ENCODE peak calls at places on chromosomes 11 and 22, in eight cellular contexts. I is CD8-positive, alpha-beta memory T cell; A is effector memory CD4-positive, alpha-beta T cell; K is heart right ventricle; E is GM23338; Y is mammary epithelial cell; C is breast epithelium; G is colonic mucosa. F is an unnamed sample.

GRCh38 chr11:76661835-76662434 is 8.6 kb downstream of the LRRC32 start:
- DNase-seq in A (no peak), I (no peak), Y (no peak), C (no peak), G (no peak), K (no peak), E (no peak), F (no peak)

GRCh38 chr11:45337583-45338360 is 51.6 kb upstream of the SYT13 start:
- DNase-seq in C (no peak), Y (peak; percentile 50), E (no peak), G (no peak), A (no peak), K (no peak), I (no peak), F (no peak)

GRCh38 chr11:69335010-69335409 is 41.1 kb downstream of the MYEOV start:
- DNase-seq in Y (no peak), A (no peak), E (no peak), G (peak; percentile 11), I (no peak), C (no peak), K (no peak), F (no peak)

GRCh38 chr11:117430293-117430955 is 102.8 kb downstream of the CEP164 start:
- DNase-seq in Y (no peak), A (no peak), E (no peak), K (no peak), C (no peak), G (no peak), I (no peak), F (no peak)

GRCh38 chr11:73367482-73368024 is 8.6 kb upstream of the RELT start:
- DNase-seq in G (no peak), A (no peak), Y (no peak), E (no peak), I (no peak), C (no peak), K (no peak), F (no peak)

GRCh38 chr11:116580828-116581227 is 192.0 kb downstream of the BUD13 start:
- DNase-seq in I (no peak), G (no peak), K (no peak), A (no peak), E (peak; percentile 95), Y (no peak), C (no peak), F (no peak)

GRCh38 chr22:32324505-32325415 is 32.9 kb upstream of the RFPL3 start:
- DNase-seq in A (no peak), G (no peak), I (no peak), E (no peak), K (no peak), Y (no peak), C (no peak), F (no peak)

GRCh38 chr11:409008-409599 is 5.7 kb downstream of the SIGIRR start:
- DNase-seq in E (no peak), C (no peak), I (no peak), Y (no peak), G (no peak), K (no peak), A (no peak), F (no peak)

GRCh38 chr11:47233989-47234668 is 14.5 kb downstream of the ACP2 start:
- DNase-seq in I (no peak), K (peak; percentile 25), G (no peak), A (no peak), C (no peak), Y (peak; percentile 52), E (peak; percentile 68), F (no peak)

GRCh38 chr11:18091731-18092130 is 14.2 kb downstream of the SAAL1 start:
- DNase-seq in A (no peak), E (no peak), C (no peak), Y (peak; percentile 8), K (no peak), G (no peak), I (no peak), F (no peak)

GRCh38 chr22:22228421-22228820 is 16.2 kb upstream of the VPREB1 start:
- DNase-seq in C (no peak), G (no peak), E (no peak), I (no peak), A (no peak), Y (no peak), K (no peak), F (no peak)

GRCh38 chr11:94130589-94131362 is 2.1 kb downstream of the PANX1 start:
- DNase-seq in I (no peak), A (no peak), E (no peak), G (no peak), C (no peak), K (no peak), Y (peak; percentile 64), F (no peak)

GRCh38 chr11:61885166-61885778 is 6.1 kb downstream of the FADS3 start:
- DNase-seq in Y (no peak), E (no peak), G (no peak), K (no peak), A (no peak), I (no peak), C (no peak), F (no peak)

GRCh38 chr11:69492201-69492991 is 10.9 kb downstream of the LINC01488 start:
- DNase-seq in C (no peak), E (no peak), Y (no peak), I (no peak), G (no peak), A (no peak), K (no peak), F (no peak)

GRCh38 chr11:121580154-121580553 is 127.4 kb upstream of the SORL1-AS1 start:
- DNase-seq in K (no peak), Y (no peak), A (no peak), C (no peak), G (no peak), I (no peak), E (no peak), F (no peak)

GRCh38 chr11:11478687-11479086 is 125.6 kb upstream of the CSNK2A3 start:
- DNase-seq in C (no peak), I (no peak), E (peak; percentile 83), Y (no peak), K (no peak), G (no peak), A (no peak), F (no peak)

GRCh38 chr11:122788781-122789535 is 49.3 kb upstream of the CRTAM start:
- DNase-seq in E (no peak), K (no peak), C (no peak), G (no peak), I (no peak), Y (no peak), A (no peak), F (no peak)

GRCh38 chr22:48749555-48750227 is 1078.0 kb downstream of the BRD1 start:
- DNase-seq in K (no peak), A (no peak), Y (no peak), G (no peak), C (no peak), E (no peak), I (no peak), F (no peak)

GRCh38 chr22:27133951-27134664 is 476.7 kb downstream of the MIAT start:
- DNase-seq in E (no peak), K (no peak), A (no peak), I (no peak), Y (peak; percentile 89), C (no peak), G (no peak), F (no peak)

GRCh38 chr22:20526628-20527355 is 19.4 kb downstream of the MED15 start:
- DNase-seq in I (peak; percentile 27), G (no peak), A (no peak), Y (peak; percentile 81), K (no peak), E (no peak), C (no peak), F (no peak)
- H3K4me1 ChIP-seq in I (peaks cover 69% of the 10 kb centered on the region), G (peaks cover 26% of the 10 kb centered on the region), A (peaks cover 47% of the 10 kb centered on the region), Y (peaks cover 63% of the 10 kb centered on the region), K (peaks cover 22% of the 10 kb centered on the region), E (peaks cover 17% of the 10 kb centered on the region), C (peaks cover 20% of the 10 kb centered on the region), F (peaks cover 57% of the 10 kb centered on the region)

DNA sequence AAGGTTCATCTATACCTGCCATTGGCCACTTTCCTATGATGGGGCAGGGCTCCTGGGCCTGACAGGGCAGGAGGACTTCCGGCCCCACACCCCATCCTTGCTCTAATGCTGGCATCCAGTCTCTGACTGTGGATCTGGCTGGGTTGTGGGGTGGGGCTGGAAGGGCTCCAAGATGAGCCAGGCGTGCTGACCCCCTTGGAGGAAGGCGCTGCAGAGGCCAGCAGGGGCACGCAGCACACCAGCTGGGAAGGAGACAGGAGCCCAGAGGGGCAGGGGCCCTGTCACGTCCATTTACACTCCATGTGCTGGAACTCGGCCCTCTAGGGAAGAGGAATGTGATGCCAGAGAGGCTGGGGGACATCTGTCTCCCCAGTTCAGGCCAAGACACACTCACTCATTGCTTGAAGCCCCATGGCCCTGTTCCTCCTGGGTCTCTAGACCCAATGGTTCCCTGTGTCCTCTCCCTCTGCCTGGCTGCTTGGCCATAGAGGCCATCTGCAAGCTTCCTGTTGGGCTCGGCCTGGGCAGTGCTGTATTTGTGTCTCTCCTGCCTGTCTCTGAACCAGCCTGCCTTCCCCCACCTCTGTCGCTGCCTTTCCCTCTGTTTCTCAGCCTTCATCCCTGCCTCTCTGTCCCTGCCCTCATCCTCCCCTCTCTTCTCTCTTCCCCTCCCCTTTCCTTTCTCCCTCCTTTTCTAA is 67.5 kb upstream of the NECTIN1 start:
- DNase-seq in E (no peak), C (no peak), A (no peak), K (no peak), G (no peak), I (peak; percentile 21), Y (no peak), F (no peak)
- H3K27ac ChIP-seq in E (no peak overlapping the region), C (no peak overlapping the region), A (no peak overlapping the region), K (no peak overlapping the region), G (no peak overlapping the region), I (no peak overlapping the region), Y (no peak overlapping the region), F (no peak overlapping the region)

GRCh38 chr22:40094449-40094848 is 83.3 kb upstream of the TNRC6B start:
- DNase-seq in K (no peak), Y (no peak), I (no peak), G (no peak), E (no peak), A (no peak), C (no peak), F (no peak)
- H3K4me3 ChIP-seq in K (no peak overlapping the region), Y (no peak overlapping the region), I (peak overlapping the region; percentile 13), G (no peak overlapping the region), E (no peak overlapping the region), A (peak overlapping the region; percentile 25), C (no peak overlapping the region), F (no peak overlapping the region)

GRCh38 chr11:67405688-67406339 is 1.9 kb downstream of the TBC1D10C start:
- DNase-seq in E (no peak), A (no peak), Y (no peak), I (no peak), C (no peak), K (no peak), G (no peak), F (no peak)

GRCh38 chr11:67406969-67407699 is 3.3 kb downstream of the TBC1D10C start:
- DNase-seq in A (no peak), Y (no peak), C (no peak), G (no peak), E (no peak), I (no peak), K (no peak), F (peak; percentile 61)

GRCh38 chr11:67406420-67406968 is 2.6 kb downstream of the TBC1D10C start:
- DNase-seq in I (no peak), K (no peak), E (no peak), C (no peak), G (no peak), Y (no peak), A (no peak), F (no peak)

GRCh38 chr11:67405196-67405567 is 1.3 kb downstream of the TBC1D10C start:
- DNase-seq in G (no peak), A (no peak), K (no peak), Y (no peak), C (no peak), I (no peak), E (no peak), F (peak; percentile 74)

GRCh38 chr11:67404515-67405195 is 772 bp downstream of the TBC1D10C start:
- DNase-seq in E (no peak), I (peak; percentile 75), A (no peak), Y (no peak), C (no peak), K (no peak), G (no peak), F (peak; percentile 45)
- H3K4me1 ChIP-seq in E (peaks cover 11% of the 10 kb centered on the region), I (peaks cover 82% of the 10 kb centered on the region), A (peaks cover 85% of the 10 kb centered on the region), Y (peaks cover 16% of the 10 kb centered on the region), C (peaks cover 11% of the 10 kb centered on the region), K (no peaks in the 10 kb centered on the region), G (peaks cover 8% of the 10 kb centered on the region), F (peaks cover 75% of the 10 kb centered on the region)